ENCODE peak calls at places on chromosomes 13 and 19, in five cellular contexts. A is right lobe of liver, N is esophagus muscularis mucosa, B is prostate gland, X is endothelial cell of umbilical vein. Q is an unnamed sample.

GRCh38 chr13:104740616-104741222 is 1674.5 kb upstream of the SLC10A2 start:
- DNase-seq in A (no peak), X (no peak), B (no peak), N (no peak), Q (no peak)

GRCh38 chr19:10836478-10837325 is 690 bp upstream of the TMED1 start:
- DNase-seq in N (peak), X (no peak), A (peak), B (no peak), Q (no peak)

GRCh38 chr13:48908381-48909087 is 67.2 kb upstream of the FNDC3A start:
- DNase-seq in B (no peak), A (no peak), N (no peak), X (no peak), Q (no peak)

GRCh38 chr13:58476176-58476575 is 844.6 kb downstream of the PCDH17 start:
- DNase-seq in B (no peak), A (no peak), X (no peak), N (no peak), Q (no peak)

GRCh38 chr19:38049105-38049649 is 142.2 kb downstream of the SIPA1L3 start:
- DNase-seq in N (no peak), B (no peak), A (no peak), X (no peak), Q (no peak)

GRCh38 chr13:114259374-114259773 is 22.0 kb upstream of the UPF3A start:
- DNase-seq in A (no peak), X (no peak), N (no peak), B (no peak), Q (no peak)

GRCh38 chr19:54160182-54160811 is 776 bp upstream of the LENG1 start:
- DNase-seq in A (no peak), B (no peak), X (peak), N (no peak), Q (no peak)

GRCh38 chr19:5953034-5953589 is 24.8 kb downstream of the RANBP3 start:
- DNase-seq in A (no peak), B (no peak), N (no peak), X (peak), Q (no peak)

GRCh38 chr19:5697022-5697889 is 7.2 kb downstream of the RPL36 start:
- DNase-seq in B (no peak), N (no peak), X (no peak), A (no peak), Q (no peak)

GRCh38 chr13:98162935-98163334 is 14.1 kb downstream of the RNF113B start:
- DNase-seq in B (no peak), N (no peak), X (no peak), A (no peak), Q (no peak)

GRCh38 chr19:47700934-47701716 is 12.1 kb upstream of the EHD2 start:
- DNase-seq in X (no peak), N (no peak), B (no peak), A (no peak), Q (no peak)

GRCh38 chr13:39527961-39528720 is 74.9 kb downstream of the LHFPL6 start:
- DNase-seq in B (no peak), N (no peak), X (peak), A (no peak), Q (no peak)

GRCh38 chr13:42835012-42835411 is 53.6 kb downstream of the FAM216B start:
- DNase-seq in N (no peak), X (no peak), B (no peak), A (no peak), Q (no peak)

GRCh38 chr13:114015608-114016295 is 41.9 kb upstream of the C13orf46 start:
- DNase-seq in N (no peak), B (peak), X (no peak), A (no peak), Q (no peak)

GRCh38 chr13:109790951-109791605 is 4.7 kb upstream of the IRS2 start:
- DNase-seq in B (no peak), N (peak), A (no peak), X (peak), Q (no peak)

GRCh38 chr19:55285225-55285890 is 1.6 kb downstream of the BRSK1 start:
- DNase-seq in X (no peak), B (no peak), A (no peak), N (no peak), Q (no peak)

GRCh38 chr19:53010494-53010893 is 3.2 kb upstream of the ERVV-1 start:
- DNase-seq in A (no peak), B (no peak), N (no peak), X (no peak), Q (no peak)

GRCh38 chr13:91399189-91400093 is 1.0 kb downstream of the GPC5 start:
- DNase-seq in N (no peak), X (no peak), A (no peak), B (no peak), Q (no peak)

GRCh38 chr13:31947105-31947504 is 84.5 kb upstream of the FRY start:
- DNase-seq in B (no peak), X (no peak), A (no peak), N (no peak), Q (no peak)

GRCh38 chr19:34664870-34665269 is 12.1 kb downstream of the SCGB2B2 start:
- DNase-seq in X (no peak), A (no peak), B (no peak), N (no peak), Q (no peak)

GRCh38 chr19:10450191-10450852 is 30.0 kb downstream of the PDE4A start:
- DNase-seq in X (no peak), N (no peak), A (no peak), B (no peak), Q (no peak)

GRCh38 chr13:114151565-114152284 is 19.3 kb upstream of the RASA3 start:
- DNase-seq in X (no peak), B (peak), A (peak), N (no peak), Q (no peak)

GRCh38 chr13:79782541-79783216 is 301.7 kb downstream of the NDFIP2 start:
- DNase-seq in X (peak), B (peak), N (no peak), A (no peak), Q (no peak)

GRCh38 chr13:41694902-41695301 is 237.6 kb downstream of the RGCC start:
- DNase-seq in X (peak), B (peak), A (peak), N (no peak), Q (no peak)

GRCh38 chr19:577439-578392 is 5.3 kb downstream of the BSG start:
- DNase-seq in N (no peak), B (no peak), X (no peak), A (peak), Q (no peak)

GRCh38 chr19:39590265-39590664 is 12.1 kb upstream of the LGALS13 start:
- DNase-seq in B (no peak), X (peak), A (no peak), N (no peak), Q (no peak)

GRCh38 chr19:6233051-6233826 is 46.5 kb downstream of the MLLT1 start:
- DNase-seq in A (peak), N (no peak), X (peak), B (peak), Q (no peak)

GRCh38 chr13:65856464-65856863 is 1373.7 kb downstream of the PCDH9 start:
- DNase-seq in N (no peak), A (no peak), B (no peak), X (no peak), Q (no peak)

GRCh38 chr13:71785361-71785760 is 81.6 kb downstream of the DACH1 start:
- DNase-seq in A (no peak), N (no peak), B (no peak), X (no peak), Q (no peak)

GRCh38 chr19:10712754-10713153 is 5.1 kb upstream of the DNM2 start:
- DNase-seq in N (no peak), B (no peak), A (no peak), X (no peak), Q (no peak)

GRCh38 chr19:42461700-42462324 is 19.1 kb upstream of the CXCL17 start:
- DNase-seq in A (no peak), N (no peak), B (no peak), X (no peak), Q (no peak)

GRCh38 chr19:30881986-30882385 is 467.2 kb downstream of the TSHZ3 start:
- DNase-seq in N (no peak), B (no peak), A (no peak), X (no peak), Q (no peak)

GRCh38 chr19:16247353-16248182 is 49.9 kb downstream of the AP1M1 start:
- DNase-seq in N (peak), A (peak), X (peak), B (peak), Q (no peak)
- TF ChIP-seq POLR2A in N (no peak), A (no peak), X (no peak), B (no peak), Q (no peak)

DNA sequence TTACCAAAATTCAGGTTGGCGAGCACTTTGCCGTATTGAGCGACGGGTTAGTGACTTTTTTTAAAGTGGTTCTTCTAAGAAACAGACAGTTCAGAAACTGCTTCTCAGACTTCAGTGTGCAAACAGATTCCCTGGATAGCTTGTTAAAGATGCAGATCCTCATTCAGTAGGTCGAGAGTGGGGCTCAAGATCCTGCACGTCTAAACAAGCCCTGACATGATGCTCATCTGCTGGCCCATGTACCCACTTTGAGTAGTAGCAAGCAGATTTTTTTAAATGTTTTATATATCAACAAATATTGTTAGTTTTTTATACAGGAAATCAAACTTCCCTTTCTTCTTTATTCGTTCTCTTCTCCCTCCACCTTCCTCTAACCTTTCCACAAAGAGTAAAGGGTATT is 7.3 kb downstream of the METTL21C start:
- DNase-seq in A (no peak), N (peak), B (no peak), X (no peak), Q (no peak)
- H3K27ac ChIP-seq in A (no peak), N (no peak), B (no peak), X (no peak), Q (no peak)

GRCh38 chr19:2611483-2612464 is 90.7 kb downstream of the GNG7 start:
- DNase-seq in N (no peak), A (no peak), B (no peak), X (no peak), Q (no peak)

GRCh38 chr19:2609389-2610116 is 92.9 kb downstream of the GNG7 start:
- DNase-seq in N (no peak), X (no peak), B (no peak), A (no peak), Q (no peak)

GRCh38 chr19:2607712-2608601 is 94.5 kb downstream of the GNG7 start:
- DNase-seq in X (no peak), N (no peak), B (no peak), A (no peak), Q (no peak)

GRCh38 chr19:2610637-2611482 is 91.6 kb downstream of the GNG7 start:
- DNase-seq in A (peak), N (peak), X (peak), B (peak), Q (no peak)

DNA sequence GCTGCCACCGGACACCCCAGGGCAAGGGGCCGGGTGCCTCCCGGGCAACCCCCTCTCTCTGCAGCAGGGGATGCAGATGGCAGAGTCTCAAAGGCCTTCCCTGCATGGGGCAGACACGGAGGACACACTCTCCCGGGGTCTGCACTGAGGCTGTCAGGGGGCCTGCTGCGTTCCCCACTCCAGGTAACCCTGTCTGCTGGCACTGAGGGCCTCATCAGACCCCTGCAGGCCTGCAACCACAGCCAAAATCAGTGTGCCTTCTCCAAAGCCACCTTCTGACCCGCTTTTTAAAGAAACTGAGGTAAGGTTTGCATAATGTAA is 93.9 kb downstream of the GNG7 start:
- DNase-seq in B (no peak), X (no peak), N (no peak), A (no peak), Q (no peak)
- TF ChIP-seq POLR2A in B (no peak), X (no peak), N (no peak), A (no peak), Q (no peak)

GRCh38 chr13:45341799-45342584 is 1.0 kb upstream of the TPT1 start:
- DNase-seq in N (no peak), X (no peak), B (peak), A (peak), Q (no peak)
- H3K27ac ChIP-seq in N (peak), X (peak), B (peak), A (peak), Q (peak)

GRCh38 chr19:15315101-15315500 is 17.2 kb downstream of the BRD4 start:
- DNase-seq in N (no peak), A (no peak), X (no peak), B (no peak), Q (no peak)
- TF ChIP-seq POLR2A in N (no peak), A (no peak), X (no peak), B (no peak), Q (no peak)

DNA sequence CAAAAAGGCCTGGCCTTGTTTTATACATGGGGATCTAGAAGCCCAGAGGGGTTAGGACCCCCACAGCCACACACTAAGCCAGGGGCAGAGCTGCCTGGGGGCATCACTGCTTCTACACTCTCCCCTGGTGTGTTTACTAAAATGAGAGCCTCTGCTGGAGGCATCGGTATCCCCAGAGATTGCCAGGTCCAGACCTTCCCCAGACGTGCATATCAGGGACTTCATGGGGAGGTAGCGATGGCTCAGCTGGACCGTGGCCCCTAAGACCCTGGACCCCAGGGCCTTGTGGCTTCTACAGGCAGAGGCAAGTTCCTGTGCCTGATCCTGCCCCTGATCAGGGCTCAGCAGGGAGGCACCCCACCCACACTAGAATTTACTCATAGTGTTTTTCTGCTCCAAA is 13.5 kb downstream of the CLPTM1 start:
- DNase-seq in B (no peak), X (no peak), N (no peak), A (no peak), Q (no peak)
- H3K27ac ChIP-seq in B (no peak), X (no peak), N (no peak), A (no peak), Q (no peak)

GRCh38 chr19:48962029-48962848 is 2.9 kb upstream of the FTL start:
- DNase-seq in A (peak), N (no peak), B (peak), X (no peak), Q (peak)
- TF ChIP-seq POLR2A in A (peak), N (no peak), B (peak), X (peak), Q (no peak)

DNA sequence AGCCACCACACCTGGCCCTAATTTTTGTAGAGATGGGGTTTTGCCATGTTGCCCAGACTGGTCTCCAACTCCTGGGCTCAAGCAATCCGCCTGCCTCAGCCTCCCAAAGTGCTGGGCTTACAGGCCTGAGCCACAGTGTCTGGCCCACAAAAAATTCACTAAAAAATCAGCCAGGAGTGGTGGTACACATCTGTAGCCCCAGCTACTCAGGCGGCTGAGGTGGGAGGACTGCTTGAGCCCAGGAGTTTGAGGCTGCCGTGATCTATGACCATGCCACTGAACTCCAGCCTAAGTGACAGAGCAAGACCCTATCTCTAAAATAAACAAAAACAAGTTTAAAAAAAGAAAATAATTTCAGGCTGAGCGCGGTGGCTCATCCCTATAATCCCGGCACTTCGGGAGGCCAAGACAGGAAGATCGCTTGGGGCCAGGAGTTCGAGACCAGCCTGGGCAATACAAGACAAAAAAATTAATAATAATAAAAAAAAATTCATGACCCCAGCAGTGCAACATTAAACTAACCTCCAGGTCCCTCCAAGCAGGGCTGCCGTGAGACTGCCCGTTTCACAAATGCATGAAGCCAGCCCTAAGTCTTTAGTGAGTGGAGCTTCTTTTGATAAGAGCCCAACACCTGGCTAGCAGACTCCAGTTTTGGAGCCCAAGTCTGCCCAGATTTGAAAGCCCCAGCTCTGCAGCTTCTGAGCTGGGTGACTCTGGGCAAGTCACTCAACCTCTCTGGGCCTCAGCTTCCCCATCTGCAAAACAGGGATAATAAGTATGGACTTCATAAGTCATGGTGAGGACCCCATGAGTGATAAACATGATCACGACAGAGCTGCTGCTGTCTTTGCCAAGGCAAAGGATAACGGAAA is 38.6 kb upstream of the NANOS3 start:
- DNase-seq in X (no peak), A (no peak), B (no peak), N (no peak), Q (no peak)
- H3K27ac ChIP-seq in X (peak), A (peak), B (peak), N (peak), Q (peak)

GRCh38 chr13:19769854-19770253 is 12.9 kb downstream of the PSPC1 start:
- DNase-seq in B (no peak), N (no peak), X (no peak), A (no peak), Q (no peak)
- TF ChIP-seq POLR2A in B (no peak), N (no peak), X (no peak), A (no peak), Q (no peak)

DNA sequence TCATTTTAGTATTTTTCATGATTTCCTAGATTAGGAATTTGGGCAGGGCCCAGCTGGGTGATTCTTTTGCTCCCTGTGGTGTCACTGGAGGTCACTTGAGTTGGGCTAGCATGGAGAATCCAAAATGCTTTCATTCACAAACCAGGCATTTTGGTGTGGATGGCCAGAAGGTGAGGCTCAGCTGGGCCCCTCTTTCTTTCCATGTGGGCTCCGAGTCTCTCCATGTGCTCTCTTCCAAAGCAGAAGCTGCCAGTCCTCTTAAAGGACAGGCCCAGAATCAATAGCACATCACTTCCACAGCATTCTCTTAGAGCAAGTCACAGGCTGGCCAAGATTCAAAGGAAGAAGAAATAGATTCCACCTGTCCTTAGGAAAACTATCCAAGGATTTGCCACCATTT is 21.8 kb upstream of the IGLON5 start:
- DNase-seq in N (no peak), A (no peak), B (no peak), X (no peak), Q (no peak)
- H3K27ac ChIP-seq in N (no peak), A (no peak), B (no peak), X (no peak), Q (no peak)

Q was measured in vagina.